ENCODE peak calls at places on chromosomes 6 and 20, in eight cellular contexts. D, Q, O, R, B, G, V and I are unnamed samples.

GRCh38 chr6:169839898-169840631 is 88.6 kb downstream of the ERMARD start:
- DNase-seq in D (no peak), Q (no peak), O (no peak), R (no peak), B (no peak), G (no peak), V (peak), I (no peak)

GRCh38 chr6:411402-412145 is 20.0 kb downstream of the IRF4 start:
- DNase-seq in D (no peak), Q (no peak), O (no peak), R (no peak), B (no peak), G (no peak), V (no peak), I (no peak)

GRCh38 chr20:40810336-40810735 is 121.3 kb upstream of the MAFB start:
- DNase-seq in D (no peak), Q (no peak), O (no peak), R (no peak), B (no peak), G (no peak), V (no peak), I (no peak)

GRCh38 chr20:48716541-48716940 is 111.3 kb downstream of the PREX1 start:
- DNase-seq in D (no peak), Q (no peak), O (no peak), R (no peak), B (no peak), G (no peak), V (no peak), I (no peak)

GRCh38 chr20:23691675-23692074 is 2.8 kb upstream of the CST4 start:
- DNase-seq in D (no peak), Q (no peak), O (no peak), R (no peak), B (no peak), G (no peak), V (no peak), I (no peak)

GRCh38 chr20:10721112-10721896 is 47.5 kb upstream of the JAG1 start:
- DNase-seq in D (no peak), Q (no peak), O (no peak), R (no peak), B (no peak), G (no peak), V (no peak), I (no peak)

GRCh38 chr6:33692078-33692759 is 19.3 kb downstream of the UQCC2 start:
- DNase-seq in D (peak), Q (peak), O (peak), R (no peak), B (no peak), G (no peak), V (no peak), I (no peak)

GRCh38 chr6:39923394-39923793 is 10.9 kb downstream of the MOCS1 start:
- DNase-seq in D (no peak), Q (peak), O (no peak), R (peak), B (no peak), G (peak), V (peak), I (no peak)

GRCh38 chr20:31608256-31608980 is 3.3 kb downstream of the ID1 start:
- DNase-seq in D (peak), Q (peak), O (peak), R (no peak), B (no peak), G (peak), V (peak), I (no peak)

GRCh38 chr20:62203378-62204030 is 16.6 kb downstream of the HRH3 start:
- DNase-seq in D (no peak), Q (peak), O (peak), R (no peak), B (no peak), G (no peak), V (no peak), I (no peak)

GRCh38 chr6:97405818-97406409 is 122.9 kb upstream of the MMS22L start:
- DNase-seq in D (peak), Q (no peak), O (no peak), R (no peak), B (no peak), G (no peak), V (no peak), I (no peak)

GRCh38 chr6:110357696-110358535 is at the start of gene METTL24:
- DNase-seq in D (peak), Q (peak), O (no peak), R (no peak), B (no peak), G (no peak), V (no peak), I (no peak)

GRCh38 chr6:43091020-43091419 is 14.9 kb downstream of the PTK7 start:
- DNase-seq in D (no peak), Q (no peak), O (no peak), R (no peak), B (no peak), G (no peak), V (no peak), I (no peak)

GRCh38 chr6:43091592-43091991 is 15.5 kb downstream of the PTK7 start:
- DNase-seq in D (no peak), Q (no peak), O (no peak), R (no peak), B (no peak), G (no peak), V (no peak), I (no peak)

GRCh38 chr6:43092635-43093034 is 16.5 kb downstream of the PTK7 start:
- DNase-seq in D (no peak), Q (no peak), O (no peak), R (no peak), B (no peak), G (no peak), V (no peak), I (no peak)

GRCh38 chr6:43095939-43096338 is 19.8 kb downstream of the PTK7 start:
- DNase-seq in D (no peak), Q (no peak), O (no peak), R (no peak), B (no peak), G (no peak), V (no peak), I (no peak)

GRCh38 chr6:43093361-43094289 is 17.5 kb downstream of the PTK7 start:
- DNase-seq in D (peak), Q (no peak), O (peak), R (no peak), B (no peak), G (peak), V (peak), I (no peak)
- H3K27ac ChIP-seq in D (peak), Q (peak), O (peak), R (peak), B (peak), G (peak), V (peak), I (no peak)

GRCh38 chr6:44387346-44388134 is at the start of gene CDC5L:
- DNase-seq in D (peak), Q (peak), O (peak), R (peak), B (peak), G (peak), V (peak), I (peak)

GRCh38 chr6:44386929-44387345 is 569 bp upstream of the CDC5L start:
- DNase-seq in D (no peak), Q (no peak), O (peak), R (no peak), B (peak), G (no peak), V (no peak), I (peak)

GRCh38 chr6:44388876-44389275 is 1.4 kb downstream of the CDC5L start:
- DNase-seq in D (no peak), Q (no peak), O (no peak), R (no peak), B (no peak), G (no peak), V (no peak), I (no peak)

GRCh38 chr6:44388135-44388487 is 605 bp downstream of the CDC5L start:
- DNase-seq in D (peak), Q (no peak), O (no peak), R (no peak), B (no peak), G (peak), V (no peak), I (no peak)

GRCh38 chr6:44386364-44386928 is 1.1 kb upstream of the CDC5L start:
- DNase-seq in D (no peak), Q (peak), O (no peak), R (no peak), B (no peak), G (no peak), V (peak), I (no peak)
- H3K27ac ChIP-seq in D (peak), Q (peak), O (peak), R (peak), B (no peak), G (peak), V (peak), I (peak)

GRCh38 chr20:17806739-17807441 is 107.1 kb downstream of the BANF2 start:
- DNase-seq in D (peak), Q (no peak), O (peak), R (peak), B (peak), G (peak), V (peak), I (no peak)
- H3K27ac ChIP-seq in D (no peak), Q (peak), O (no peak), R (peak), B (peak), G (peak), V (peak), I (no peak)

DNA sequence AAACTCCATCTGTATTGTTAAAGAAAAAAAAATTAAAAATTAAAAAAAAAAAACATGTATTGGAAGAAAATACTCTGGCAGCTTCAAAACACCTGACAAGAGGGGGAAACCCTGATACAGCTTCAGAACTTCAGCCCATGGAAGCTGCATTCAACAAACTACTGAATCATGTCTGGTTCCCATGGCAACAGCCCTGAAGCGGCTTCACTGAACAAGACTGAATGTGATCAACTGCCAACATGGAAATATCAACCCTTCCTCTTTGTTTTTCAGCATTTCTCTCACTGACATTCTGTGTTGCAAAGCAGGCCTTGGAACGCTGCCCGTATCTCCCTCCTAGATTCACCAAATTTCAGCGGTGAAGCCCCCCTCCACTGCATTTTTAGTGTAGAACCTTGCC is 91.3 kb upstream of the SHLD1 start:
- DNase-seq in D (peak), Q (peak), O (peak), R (peak), B (peak), G (peak), V (peak), I (peak)
- H3K27ac ChIP-seq in D (no peak), Q (peak), O (peak), R (peak), B (peak), G (peak), V (peak), I (peak)